ENCODE peak calls at places on chromosomes 7 and 10, in nine cellular contexts. E is fibroblast of lung, B is GM10248, O is esophagus squamous epithelium, Z is foreskin fibroblast, S is brain microvascular endothelial cell, C is uterus, X is epithelial cell of esophagus, R is cardiac fibroblast. Q is an unnamed sample.

GRCh38 chr7:101986335-101986734 is 168.9 kb downstream of the CUX1 start:
- DNase-seq in S (no peak), B (no peak), X (peak; percentile 70), O (no peak), C (no peak), E (peak; percentile 38), Z (peak; percentile 29), R (peak; percentile 18), Q (no peak)

GRCh38 chr7:43700059-43700501 is 29.2 kb downstream of the COA1 start:
- DNase-seq in X (peak; percentile 65), C (no peak), Z (peak; percentile 80), B (no peak), S (no peak), O (no peak), E (peak; percentile 68), R (peak; percentile 85), Q (no peak)

GRCh38 chr7:37831214-37831613 is 17.2 kb upstream of the NME8 start:
- DNase-seq in B (no peak), S (no peak), O (no peak), R (no peak), E (no peak), Z (no peak), X (no peak), C (no peak), Q (no peak)

GRCh38 chr10:16792675-16793074 is 24.5 kb downstream of the RSU1 start:
- DNase-seq in R (peak; percentile 7), C (no peak), Z (peak; percentile 35), O (no peak), E (peak; percentile 87), B (no peak), X (no peak), S (peak; percentile 61), Q (no peak)

GRCh38 chr10:485776-486572 is 203.5 kb downstream of the DIP2C start:
- DNase-seq in B (no peak), R (no peak), S (no peak), X (no peak), O (no peak), Z (peak; percentile 80), C (peak; percentile 50), E (no peak), Q (no peak)

GRCh38 chr10:118475214-118475613 is 120.2 kb downstream of the PRLHR start:
- DNase-seq in R (no peak), B (no peak), S (no peak), X (no peak), O (no peak), Z (no peak), C (no peak), E (no peak), Q (no peak)

GRCh38 chr7:6382797-6383196 is 65.0 kb downstream of the DAGLB start:
- DNase-seq in B (no peak), O (no peak), R (peak; percentile 45), E (no peak), S (no peak), Z (no peak), X (no peak), C (no peak), Q (no peak)

GRCh38 chr10:14048930-14049613 is 281.7 kb downstream of the FRMD4A start:
- DNase-seq in X (no peak), R (no peak), O (no peak), Z (no peak), B (no peak), S (no peak), E (no peak), C (no peak), Q (no peak)

GRCh38 chr7:25770670-25771069 is 381.3 kb upstream of the NFE2L3 start:
- DNase-seq in Z (no peak), S (no peak), E (no peak), C (no peak), B (no peak), R (no peak), O (no peak), X (no peak), Q (no peak)

GRCh38 chr7:25772802-25773201 is 379.2 kb upstream of the NFE2L3 start:
- DNase-seq in S (no peak), B (no peak), C (no peak), O (no peak), E (no peak), Z (no peak), X (no peak), R (no peak), Q (no peak)

GRCh38 chr7:25774675-25775074 is 377.3 kb upstream of the NFE2L3 start:
- DNase-seq in O (no peak), C (no peak), E (no peak), R (no peak), S (no peak), Z (no peak), X (no peak), B (no peak), Q (no peak)

GRCh38 chr7:25771491-25771890 is 380.5 kb upstream of the NFE2L3 start:
- DNase-seq in X (no peak), R (no peak), B (no peak), Z (no peak), C (no peak), E (no peak), S (no peak), O (no peak), Q (no peak)

GRCh38 chr7:25770235-25770634 is 381.8 kb upstream of the NFE2L3 start:
- DNase-seq in B (no peak), X (no peak), O (no peak), E (no peak), C (no peak), S (no peak), R (no peak), Z (no peak), Q (no peak)
- TF ChIP-seq CTCF in B (no peak), X (no peak), O (no peak), E (no peak), C (no peak), S (no peak), R (no peak), Z (no peak), Q (no peak)

GRCh38 chr7:17640730-17641377 is 299.4 kb downstream of the SNX13 start:
- DNase-seq in E (peak; percentile 25), C (no peak), S (peak; percentile 52), X (peak; percentile 60), R (peak; percentile 73), B (peak; percentile 29), O (no peak), Z (peak; percentile 51), Q (peak; percentile 41)
- TF ChIP-seq CTCF in E (peak; percentile 58), C (peak; percentile 40), S (peak; percentile 73), X (peak; percentile 74), R (peak; percentile 73), B (peak; percentile 41), O (peak; percentile 69), Z (peak; percentile 54), Q (peak; percentile 72)

GRCh38 chr7:92250603-92251002 is 4.8 kb downstream of the ANKIB1 start:
- DNase-seq in S (no peak), E (no peak), R (no peak), B (no peak), C (no peak), Z (no peak), X (no peak), O (no peak), Q (no peak)

GRCh38 chr7:92242972-92243371 is 2.7 kb downstream of the KRIT1 start:
- DNase-seq in X (no peak), S (no peak), C (no peak), R (no peak), B (no peak), E (no peak), Z (peak; percentile 9), O (no peak), Q (no peak)

GRCh38 chr7:92246363-92247101 is 758 bp downstream of the ANKIB1 start:
- DNase-seq in S (no peak), O (no peak), E (peak; percentile 25), X (peak; percentile 24), B (peak; percentile 49), R (peak; percentile 33), Z (peak; percentile 47), C (peak; percentile 21), Q (peak; percentile 44)

GRCh38 chr7:92245487-92246362 is at the start of the genes ANKIB1 and KRIT1:
- DNase-seq in O (peak; percentile 21), Z (peak; percentile 91), X (peak; percentile 82), C (peak; percentile 84), B (peak; percentile 89), R (peak; percentile 81), E (peak; percentile 76), S (peak; percentile 79), Q (peak; percentile 92)

GRCh38 chr7:92244803-92245486 is 769 bp downstream of the KRIT1 start:
- DNase-seq in R (peak; percentile 36), O (no peak), Z (no peak), C (no peak), X (no peak), B (no peak), E (no peak), S (no peak), Q (peak; percentile 35)
- TF ChIP-seq CTCF in R (no peak), O (no peak), Z (no peak), C (no peak), X (no peak), B (no peak), E (no peak), S (no peak), Q (no peak)

GRCh38 chr10:44400553-44400952 is 15.7 kb upstream of the CXCL12 start:
- DNase-seq in E (no peak), B (no peak), C (no peak), X (no peak), S (no peak), O (no peak), Z (no peak), R (no peak), Q (no peak)

GRCh38 chr10:44399478-44400451 is 14.9 kb upstream of the CXCL12 start:
- DNase-seq in B (no peak), C (no peak), R (no peak), Z (peak; percentile 40), S (no peak), E (no peak), O (no peak), X (no peak), Q (no peak)

GRCh38 chr10:44397476-44398225 is 12.8 kb upstream of the CXCL12 start:
- DNase-seq in X (no peak), Z (no peak), R (no peak), B (no peak), E (no peak), C (no peak), O (no peak), S (no peak), Q (no peak)

GRCh38 chr10:44398271-44398670 is 13.4 kb upstream of the CXCL12 start:
- DNase-seq in C (no peak), S (no peak), Z (no peak), E (no peak), B (no peak), X (no peak), R (no peak), O (no peak), Q (no peak)

DNA sequence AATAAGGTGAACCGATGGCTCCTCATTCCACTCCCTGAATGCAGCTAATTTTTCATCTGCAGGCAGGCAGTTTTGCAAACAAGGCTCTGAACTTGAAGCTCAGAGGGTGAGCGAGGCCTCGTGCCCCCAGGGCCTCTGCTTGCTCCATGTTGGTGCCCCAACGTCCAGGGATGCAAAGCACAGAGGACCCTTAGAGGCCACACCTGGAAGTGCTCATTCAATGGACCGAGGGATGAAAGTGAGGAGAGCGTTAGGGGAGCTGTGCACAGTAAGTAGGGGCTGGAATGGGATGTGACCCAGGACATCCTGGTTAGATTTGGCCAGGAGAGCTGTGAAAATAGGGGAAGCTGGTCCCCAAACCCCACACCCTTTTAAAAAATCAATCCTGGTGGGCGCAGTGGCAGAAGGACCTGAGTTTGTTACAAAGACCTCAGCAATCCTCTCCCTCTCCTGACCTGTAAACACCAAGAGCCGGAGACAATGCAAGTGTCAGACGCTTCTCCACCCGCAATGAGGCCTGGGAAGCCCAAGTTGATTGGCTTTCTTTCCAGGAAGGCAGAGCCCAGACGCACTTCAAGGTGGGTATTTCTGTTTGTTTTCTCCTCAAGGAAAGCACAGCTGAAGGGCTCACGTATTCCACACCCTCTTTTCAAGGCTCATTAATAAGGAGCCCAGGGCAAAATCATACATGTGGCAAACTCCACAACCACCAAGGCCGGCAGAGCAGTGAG is 14.0 kb upstream of the CXCL12 start:
- DNase-seq in R (no peak), C (no peak), X (no peak), E (no peak), Z (no peak), O (no peak), B (no peak), S (no peak), Q (no peak)
- TF ChIP-seq CTCF in R (no peak), C (no peak), X (no peak), E (no peak), Z (no peak), O (no peak), B (no peak), S (no peak), Q (no peak)

Q was measured in activated CD8-positive, alpha-beta T cell treated with anti-CD3 and anti-CD28 coated beads for 36 hours.